ENCODE peak calls at places on chromosome 15, in eight cellular contexts. F, Z, L, X, M, B, R and Q are unnamed samples.

GRCh38 chr15:96412045-96412918 is 81.8 kb downstream of the NR2F2 start:
- DNase-seq in F (no peak), Z (no peak), L (no peak), X (no peak), M (no peak), B (no peak), R (no peak), Q (no peak)

GRCh38 chr15:64930778-64931240 is 19.1 kb downstream of the ANKDD1A start:
- DNase-seq in F (peak; percentile 74), Z (peak; percentile 11), L (no peak), X (no peak), M (no peak), B (peak; percentile 69), R (peak; percentile 65), Q (no peak)

GRCh38 chr15:35784745-35785144 is 238.8 kb upstream of the DPH6 start:
- DNase-seq in F (no peak), Z (no peak), L (no peak), X (no peak), M (no peak), B (peak; percentile 6), R (no peak), Q (no peak)

GRCh38 chr15:73240864-73241499 is 127.8 kb downstream of the HCN4 start:
- DNase-seq in F (peak; percentile 46), Z (peak; percentile 72), L (peak; percentile 81), X (peak; percentile 72), M (peak; percentile 47), B (peak; percentile 79), R (peak; percentile 67), Q (peak; percentile 76)

GRCh38 chr15:73786518-73786917 is 33.4 kb upstream of the INSYN1 start:
- DNase-seq in F (no peak), Z (peak; percentile 30), L (no peak), X (no peak), M (no peak), B (no peak), R (no peak), Q (no peak)

GRCh38 chr15:92779874-92780273 is 120.2 kb upstream of the CHD2 start:
- DNase-seq in F (no peak), Z (no peak), L (no peak), X (no peak), M (no peak), B (no peak), R (no peak), Q (no peak)

GRCh38 chr15:25182736-25183445 is 228.1 kb downstream of the SNRPN start:
- DNase-seq in F (no peak), Z (peak; percentile 8), L (no peak), X (peak; percentile 16), M (no peak), B (no peak), R (no peak), Q (no peak)

GRCh38 chr15:64697911-64698369 is 77.4 kb downstream of the RBPMS2 start:
- DNase-seq in F (peak; percentile 41), Z (no peak), L (peak; percentile 20), X (no peak), M (no peak), B (no peak), R (peak; percentile 36), Q (peak; percentile 63)

GRCh38 chr15:93485438-93485837 is 396.4 kb upstream of the RGMA start:
- DNase-seq in F (no peak), Z (no peak), L (no peak), X (no peak), M (no peak), B (no peak), R (no peak), Q (no peak)

GRCh38 chr15:90883971-90884718 is at the start of gene FES:
- DNase-seq in F (peak; percentile 47), Z (peak; percentile 72), L (no peak), X (no peak), M (no peak), B (peak; percentile 74), R (peak; percentile 46), Q (no peak)

GRCh38 chr15:80512729-80513670 is 108.8 kb downstream of the ARNT2 start:
- DNase-seq in F (no peak), Z (no peak), L (peak; percentile 50), X (no peak), M (no peak), B (peak; percentile 43), R (no peak), Q (peak; percentile 50)

GRCh38 chr15:39397883-39398282 is 183.0 kb upstream of the THBS1 start:
- DNase-seq in F (peak; percentile 57), Z (no peak), L (no peak), X (no peak), M (no peak), B (no peak), R (no peak), Q (no peak)

GRCh38 chr15:69861331-69862171 is 236.2 kb downstream of the TLE3 start:
- DNase-seq in F (no peak), Z (no peak), L (no peak), X (no peak), M (no peak), B (no peak), R (peak; percentile 62), Q (no peak)

GRCh38 chr15:59549339-59549807 is 62.2 kb upstream of the GCNT3 start:
- DNase-seq in F (no peak), Z (no peak), L (no peak), X (no peak), M (no peak), B (no peak), R (no peak), Q (no peak)

GRCh38 chr15:43121863-43122262 is 11.5 kb upstream of the TMEM62 start:
- DNase-seq in F (no peak), Z (no peak), L (no peak), X (no peak), M (no peak), B (no peak), R (no peak), Q (no peak)

GRCh38 chr15:25056484-25057429 is 102.0 kb downstream of the SNRPN start:
- DNase-seq in F (no peak), Z (no peak), L (no peak), X (no peak), M (no peak), B (no peak), R (no peak), Q (no peak)

GRCh38 chr15:86197770-86198169 is 118.1 kb downstream of the AGBL1 start:
- DNase-seq in F (no peak), Z (no peak), L (no peak), X (no peak), M (no peak), B (no peak), R (no peak), Q (no peak)

GRCh38 chr15:86199467-86200145 is 119.9 kb downstream of the AGBL1 start:
- DNase-seq in F (no peak), Z (no peak), L (no peak), X (no peak), M (no peak), B (no peak), R (no peak), Q (no peak)

GRCh38 chr15:86193716-86194408 is 114.2 kb downstream of the AGBL1 start:
- DNase-seq in F (no peak), Z (no peak), L (no peak), X (no peak), M (no peak), B (no peak), R (no peak), Q (no peak)
- H3K4me3 ChIP-seq in F (peak overlapping the region; percentile 25), Z (no peak overlapping the region), L (no peak overlapping the region), X (no peak overlapping the region), M (no peak overlapping the region), B (no peak overlapping the region), R (no peak overlapping the region), Q (no peak overlapping the region)

DNA sequence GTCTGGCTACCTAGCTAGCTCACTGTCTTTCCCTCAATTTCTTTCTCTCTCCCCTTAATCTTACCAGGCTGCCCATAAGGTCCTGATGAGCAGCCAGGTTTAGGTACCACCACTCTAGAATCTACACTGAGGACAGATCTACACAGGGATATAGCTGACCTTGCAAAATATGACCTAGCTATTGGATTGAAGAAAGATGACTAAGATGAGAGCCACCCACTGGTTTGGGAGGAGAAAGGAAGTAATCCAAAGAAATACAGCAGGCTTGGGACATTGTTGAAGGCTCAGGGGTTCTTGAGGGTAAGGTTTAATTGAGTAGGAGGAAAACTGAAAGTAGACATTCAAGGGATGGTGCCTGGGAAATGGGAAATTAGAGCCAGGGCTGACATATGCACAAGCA is 142.0 kb upstream of the TMC3 start:
- DNase-seq in F (peak; percentile 21), Z (no peak), L (no peak), X (no peak), M (no peak), B (no peak), R (peak; percentile 14), Q (peak; percentile 23)
- H3K4me3 ChIP-seq in F (no peak overlapping the region), Z (no peak overlapping the region), L (no peak overlapping the region), X (no peak overlapping the region), M (no peak overlapping the region), B (no peak overlapping the region), R (no peak overlapping the region), Q (no peak overlapping the region)

GRCh38 chr15:49468440-49468839 is 45.4 kb downstream of the FGF7 start:
- DNase-seq in F (no peak), Z (no peak), L (peak; percentile 61), X (no peak), M (no peak), B (peak; percentile 26), R (peak; percentile 51), Q (peak; percentile 57)
- H3K4me3 ChIP-seq in F (no peak overlapping the region), Z (no peak overlapping the region), L (no peak overlapping the region), X (no peak overlapping the region), M (no peak overlapping the region), B (no peak overlapping the region), R (no peak overlapping the region), Q (no peak overlapping the region)

DNA sequence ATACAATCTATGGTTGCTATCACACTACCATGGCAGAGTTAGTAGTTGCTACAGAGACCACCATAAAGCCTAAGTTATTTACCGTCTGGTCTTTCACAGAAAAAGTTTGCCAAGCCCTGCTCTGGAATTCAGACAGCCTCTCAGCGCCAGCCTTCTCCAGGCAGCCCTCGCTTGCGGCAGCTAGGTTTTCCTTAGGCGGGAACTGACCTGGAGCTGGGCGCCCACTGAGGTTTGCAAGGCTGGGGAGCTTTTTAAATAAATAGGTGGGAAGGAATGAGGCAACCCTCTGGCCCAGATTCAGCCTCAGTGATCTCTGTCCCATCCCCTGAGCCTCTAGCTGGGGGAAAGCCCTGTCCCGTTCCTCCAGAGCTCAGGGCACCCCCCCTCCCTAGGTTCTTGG is 1.2 kb downstream of the CTSH start:
- DNase-seq in F (peak; percentile 44), Z (no peak), L (no peak), X (no peak), M (no peak), B (no peak), R (no peak), Q (no peak)
- H3K4me3 ChIP-seq in F (no peak overlapping the region), Z (no peak overlapping the region), L (peak overlapping the region; percentile 65), X (peak overlapping the region; percentile 24), M (peak overlapping the region; percentile 59), B (no peak overlapping the region), R (no peak overlapping the region), Q (no peak overlapping the region)

GRCh38 chr15:87703238-87704111 is 553.1 kb downstream of the NTRK3 start:
- DNase-seq in F (no peak), Z (no peak), L (no peak), X (no peak), M (no peak), B (no peak), R (no peak), Q (no peak)
- H3K4me3 ChIP-seq in F (no peak overlapping the region), Z (no peak overlapping the region), L (no peak overlapping the region), X (no peak overlapping the region), M (no peak overlapping the region), B (no peak overlapping the region), R (no peak overlapping the region), Q (no peak overlapping the region)